ENCODE peak calls at places on chromosomes 6 and 20, in five cellular contexts. W is AG08395, Y is AG08396, G is cardiac fibroblast, C is transverse colon. A is an unnamed sample.

GRCh38 chr6:156995502-156995901 is 218.3 kb downstream of the ARID1B start:
- DNase-seq in W (no peak), Y (no peak), G (no peak), C (no peak), A (no peak)

GRCh38 chr20:17021481-17021880 is 205.4 kb upstream of the PCSK2 start:
- DNase-seq in W (no peak), Y (no peak), G (no peak), C (no peak), A (no peak)

GRCh38 chr6:5220436-5220835 is 40.3 kb downstream of the LYRM4 start:
- DNase-seq in W (no peak), Y (no peak), G (no peak), C (no peak), A (no peak)

GRCh38 chr6:143097224-143097795 is 36.6 kb downstream of the AIG1 start:
- DNase-seq in W (no peak), Y (no peak), G (no peak), C (no peak), A (no peak)

GRCh38 chr6:68777956-68778355 is 142.9 kb downstream of the ADGRB3 start:
- DNase-seq in W (no peak), Y (peak), G (peak), C (no peak), A (no peak)

GRCh38 chr6:15447546-15448232 is 201.8 kb downstream of the JARID2 start:
- DNase-seq in W (no peak), Y (no peak), G (no peak), C (no peak), A (no peak)

GRCh38 chr6:38146021-38146657 is 326.6 kb downstream of the ZFAND3 start:
- DNase-seq in W (peak), Y (no peak), G (no peak), C (no peak), A (no peak)

GRCh38 chr6:151160869-151161268 is 78.9 kb upstream of the AKAP12 start:
- DNase-seq in W (no peak), Y (no peak), G (no peak), C (no peak), A (no peak)

GRCh38 chr20:57000441-57000968 is 265.9 kb downstream of the BMP7 start:
- DNase-seq in W (no peak), Y (no peak), G (no peak), C (no peak), A (no peak)

GRCh38 chr6:30763618-30764489 is 19.5 kb upstream of the IER3 start:
- DNase-seq in W (peak), Y (peak), G (peak), C (no peak), A (peak)

GRCh38 chr6:127971945-127972391 is 71.1 kb upstream of the THEMIS start:
- DNase-seq in W (peak), Y (no peak), G (peak), C (no peak), A (no peak)

GRCh38 chr6:63444768-63445167 is 125.0 kb upstream of the LGSN start:
- DNase-seq in W (no peak), Y (no peak), G (no peak), C (no peak), A (no peak)

GRCh38 chr6:112330071-112330876 is 16.9 kb upstream of the RFPL4B start:
- DNase-seq in W (peak), Y (no peak), G (peak), C (no peak), A (no peak)

GRCh38 chr20:3890410-3890751 is 1.2 kb downstream of the PANK2 start:
- DNase-seq in W (no peak), Y (no peak), G (peak), C (no peak), A (no peak)

GRCh38 chr6:170127151-170127550 is 163.7 kb downstream of the DLL1 start:
- DNase-seq in W (no peak), Y (no peak), G (no peak), C (no peak), A (no peak)

GRCh38 chr6:31829633-31830492 is 2.3 kb downstream of the HSPA1B start:
- DNase-seq in W (no peak), Y (no peak), G (peak), C (no peak), A (no peak)

GRCh38 chr20:58905236-58905635 is 52.7 kb downstream of the GNAS start:
- DNase-seq in W (peak), Y (no peak), G (no peak), C (no peak), A (no peak)

GRCh38 chr6:158115102-158115501 is 53.0 kb downstream of the SERAC1 start:
- DNase-seq in W (no peak), Y (no peak), G (no peak), C (no peak), A (no peak)

GRCh38 chr6:127879685-127880084 is 21.2 kb downstream of the THEMIS start:
- DNase-seq in W (peak), Y (peak), G (peak), C (no peak), A (no peak)

GRCh38 chr20:6142348-6142993 is 19.6 kb upstream of the FERMT1 start:
- DNase-seq in W (peak), Y (peak), G (peak), C (peak), A (peak)

GRCh38 chr6:31383149-31383548 is 20.2 kb upstream of the MICA start:
- DNase-seq in W (peak), Y (no peak), G (peak), C (no peak), A (no peak)

GRCh38 chr20:19079536-19080299 is 132.7 kb upstream of the SLC24A3 start:
- DNase-seq in W (no peak), Y (no peak), G (peak), C (no peak), A (no peak)

GRCh38 chr6:11298651-11299420 is 66.4 kb upstream of the NEDD9 start:
- DNase-seq in W (no peak), Y (no peak), G (peak), C (no peak), A (no peak)

GRCh38 chr6:125375841-125376240 is 74.1 kb upstream of the HDDC2 start:
- DNase-seq in W (no peak), Y (no peak), G (peak), C (no peak), A (no peak)

GRCh38 chr6:21099338-21100314 is 493.9 kb upstream of the SOX4 start:
- DNase-seq in W (no peak), Y (no peak), G (no peak), C (no peak), A (no peak)

GRCh38 chr6:73586416-73586974 is 65.7 kb upstream of the EEF1A1 start:
- DNase-seq in W (no peak), Y (no peak), G (peak), C (no peak), A (no peak)

GRCh38 chr6:5025911-5026819 is 22.3 kb upstream of the RPP40 start:
- DNase-seq in W (peak), Y (peak), G (peak), C (peak), A (no peak)

GRCh38 chr6:33742092-33742491 is 4.6 kb downstream of the IP6K3 start:
- DNase-seq in W (no peak), Y (no peak), G (no peak), C (no peak), A (no peak)

GRCh38 chr6:39791311-39791710 is 865 bp upstream of the DAAM2 start:
- DNase-seq in W (no peak), Y (no peak), G (peak), C (no peak), A (no peak)

GRCh38 chr6:123784330-123784729 is 19.3 kb upstream of the NKAIN2 start:
- DNase-seq in W (no peak), Y (no peak), G (no peak), C (no peak), A (no peak)

GRCh38 chr6:117397536-117398227 is 28.1 kb downstream of the ROS1 start:
- DNase-seq in W (no peak), Y (no peak), G (peak), C (no peak), A (no peak)

GRCh38 chr6:56853541-56853940 is 101.4 kb upstream of the BEND6 start:
- DNase-seq in W (no peak), Y (no peak), G (no peak), C (no peak), A (no peak)

GRCh38 chr20:38308047-38308438 is 4.1 kb downstream of the BPI start:
- DNase-seq in W (no peak), Y (no peak), G (no peak), C (no peak), A (no peak)

GRCh38 chr6:157561929-157562810 is 181.2 kb downstream of the ZDHHC14 start:
- DNase-seq in W (no peak), Y (no peak), G (no peak), C (peak), A (no peak)

GRCh38 chr6:46044876-46045617 is 29.4 kb upstream of the CLIC5 start:
- DNase-seq in W (peak), Y (peak), G (peak), C (no peak), A (no peak)

GRCh38 chr6:170189236-170189635 is 101.6 kb downstream of the DLL1 start:
- DNase-seq in W (no peak), Y (no peak), G (no peak), C (no peak), A (no peak)

GRCh38 chr6:25342784-25343183 is 63.6 kb downstream of the CARMIL1 start:
- DNase-seq in W (peak), Y (no peak), G (peak), C (no peak), A (no peak)

GRCh38 chr6:137724018-137724403 is 143.0 kb upstream of the TNFAIP3 start:
- DNase-seq in W (no peak), Y (peak), G (peak), C (no peak), A (no peak)